ENCODE peak calls at places on chromosomes 7 and 10, in ten cellular contexts. N is Ammon's horn; X is left ventricle myocardium superior; E is T-helper 2 cell treated with Interferon-gamma antibody and Interleukin-4, amounts not matched to agents 5 μg/mL and 100 μg/mL, for 36 hours; H is stomach; O is HFF-Myc; P is PC-3; S is Peyer's patch; I is foreskin fibroblast; L is astrocyte of the cerebellum. Y is an unnamed sample.

GRCh38 chr7:135189221-135189662 is 18.7 kb upstream of the CYREN start:
- DNase-seq in X (no peak), P (no peak), O (no peak), I (no peak), H (peak), E (no peak), L (no peak), S (no peak), N (no peak), Y (no peak)

GRCh38 chr10:25934673-25935139 is 677 bp downstream of the MYO3A start:
- DNase-seq in S (no peak), E (no peak), H (no peak), N (peak), I (no peak), X (no peak), P (no peak), L (no peak), O (no peak), Y (no peak)

GRCh38 chr10:84191106-84191505 is 3.2 kb upstream of the CDHR1 start:
- DNase-seq in X (no peak), S (peak), L (no peak), I (no peak), P (no peak), E (no peak), H (no peak), O (no peak), N (no peak), Y (no peak)

GRCh38 chr7:13949939-13950338 is 39.5 kb downstream of the ETV1 start:
- DNase-seq in O (no peak), L (no peak), N (no peak), P (no peak), H (no peak), E (no peak), X (no peak), I (no peak), S (no peak), Y (no peak)

GRCh38 chr10:33216661-33217427 is 117.6 kb downstream of the NRP1 start:
- DNase-seq in L (no peak), O (no peak), P (peak), H (no peak), N (no peak), X (no peak), I (no peak), E (no peak), S (no peak), Y (peak)

GRCh38 chr7:86644282-86645173 is 819 bp downstream of the GRM3 start:
- DNase-seq in X (no peak), H (no peak), O (no peak), E (no peak), L (no peak), S (no peak), I (no peak), P (no peak), N (peak), Y (no peak)

GRCh38 chr10:74033724-74034123 is 35.8 kb downstream of the VCL start:
- DNase-seq in N (no peak), P (no peak), L (no peak), I (no peak), X (no peak), E (no peak), O (no peak), H (no peak), S (no peak), Y (no peak)

GRCh38 chr7:117172283-117172682 is 150.6 kb downstream of the WNT2 start:
- DNase-seq in O (no peak), I (no peak), E (no peak), L (no peak), P (no peak), X (no peak), S (no peak), N (no peak), H (no peak), Y (no peak)

GRCh38 chr10:653991-654646 is 35.3 kb downstream of the DIP2C start:
- DNase-seq in O (no peak), S (peak), N (no peak), X (no peak), E (no peak), H (peak), I (no peak), P (no peak), L (no peak), Y (no peak)

GRCh38 chr10:71771821-71772617 is 1.3 kb downstream of the VSIR start:
- DNase-seq in P (peak), X (peak), L (no peak), I (peak), N (no peak), O (no peak), H (peak), E (peak), S (no peak), Y (peak)

GRCh38 chr7:36396150-36396549 is 6.5 kb downstream of the ANLN start:
- DNase-seq in O (no peak), I (no peak), L (no peak), S (no peak), N (no peak), E (no peak), H (no peak), X (no peak), P (no peak), Y (peak)

GRCh38 chr10:79239275-79239779 is 107.9 kb upstream of the PPIF start:
- DNase-seq in P (peak), N (peak), I (peak), X (no peak), L (no peak), H (no peak), O (no peak), E (no peak), S (peak), Y (peak)

GRCh38 chr10:68253356-68253755 is 21.4 kb upstream of the ATOH7 start:
- DNase-seq in N (no peak), S (no peak), X (no peak), P (no peak), E (no peak), L (no peak), O (no peak), I (no peak), H (no peak), Y (no peak)